ENCODE peak calls at places on chromosomes 13 and 19, in ten cellular contexts. U is T-helper 2 cell; F is amniotic stem cell; L is stimulated activated CD4-positive, alpha-beta T cell treated with anti-CD3 and anti-CD28 coated beads, Interleukin-4, amount 100 ng/mL, for 48 hours; I is posterior vena cava; C is NCI-H1048; W is ascending aorta; V is brain pericyte; H is activated naive CD8-positive, alpha-beta T cell treated with anti-CD3 and anti-CD28 coated beads for 36 hours; P is stimulated activated CD8-positive, alpha-beta memory T cell treated with anti-CD3 and anti-CD28 coated beads, Interleukin-12 subunit alpha, Interleukin-12 subunit beta, amount 100 ng/mL, for 4 hours. Y is an unnamed sample.

GRCh38 chr13:44573790-44574465 is 2.2 kb downstream of the TSC22D1 start:
- DNase-seq in U (no peak), F (no peak), L (no peak), I (no peak), C (no peak), W (no peak), V (no peak), H (no peak), P (no peak), Y (peak; percentile 57)

GRCh38 chr13:32851083-32852064 is 164.8 kb upstream of the KL start:
- DNase-seq in U (no peak), F (no peak), L (no peak), I (no peak), C (no peak), W (no peak), V (no peak), H (no peak), P (no peak), Y (no peak)

GRCh38 chr13:27926644-27927434 is 7.0 kb downstream of the PDX1 start:
- DNase-seq in U (no peak), F (no peak), L (no peak), I (no peak), C (no peak), W (no peak), V (no peak), H (peak; percentile 19), P (no peak), Y (no peak)

GRCh38 chr19:43467730-43468129 is 2.3 kb upstream of the LYPD3 start:
- DNase-seq in U (no peak), F (no peak), L (no peak), I (no peak), C (no peak), W (no peak), V (no peak), H (no peak), P (no peak), Y (no peak)

GRCh38 chr13:42807236-42807635 is 25.9 kb downstream of the FAM216B start:
- DNase-seq in U (no peak), F (no peak), L (no peak), I (no peak), C (no peak), W (no peak), V (no peak), H (no peak), P (no peak), Y (no peak)

GRCh38 chr19:49592486-49593232 is 1.7 kb downstream of the PRR12 start:
- DNase-seq in U (no peak), F (no peak), L (no peak), I (no peak), C (no peak), W (no peak), V (no peak), H (peak; percentile 34), P (no peak), Y (no peak)

GRCh38 chr13:42660367-42660965 is 86.5 kb downstream of the TNFSF11 start:
- DNase-seq in U (no peak), F (no peak), L (no peak), I (no peak), C (no peak), W (no peak), V (no peak), H (no peak), P (no peak), Y (peak; percentile 7)

GRCh38 chr13:76759877-76760276 is 126.3 kb downstream of the KCTD12 start:
- DNase-seq in U (no peak), F (no peak), L (no peak), I (no peak), C (no peak), W (no peak), V (no peak), H (no peak), P (no peak), Y (no peak)

GRCh38 chr13:102620512-102620911 is 23.7 kb downstream of the TPP2 start:
- DNase-seq in U (no peak), F (no peak), L (no peak), I (no peak), C (no peak), W (no peak), V (no peak), H (no peak), P (no peak), Y (no peak)